ENCODE peak calls at places on chromosomes 4 and X, in eight cellular contexts. One of them, this sample, is unnamed.
A peak's percentile ranks its signal among the peaks of the same experiment; 100 is the strongest.

GRCh38 chrX:39528161-39528560 is 569.6 kb downstream of the BCOR start:
- DNase-seq in uterus: no peak
- DNase-seq in pancreas: no peak
- DNase-seq in neuronal stem cell: no peak
- DNase-seq in thyroid gland: no peak
- DNase-seq in OCI-LY7: no peak
- DNase-seq in left ventricle myocardium inferior: no peak
- DNase-seq in HCT116: no peak
- DNase-seq in this sample: no peak

GRCh38 chr4:123050014-123050413 is 127.6 kb upstream of the NUDT6 start:
- DNase-seq in thyroid gland: no peak
- DNase-seq in neuronal stem cell: no peak
- DNase-seq in OCI-LY7: no peak
- DNase-seq in HCT116: no peak
- DNase-seq in pancreas: no peak
- DNase-seq in uterus: no peak
- DNase-seq in left ventricle myocardium inferior: no peak
- DNase-seq in this sample: no peak

GRCh38 chr4:17866790-17867189 is 56.0 kb downstream of the NCAPG start:
- DNase-seq in left ventricle myocardium inferior: no peak
- DNase-seq in uterus: no peak
- DNase-seq in OCI-LY7: no peak
- DNase-seq in HCT116: no peak
- DNase-seq in pancreas: no peak
- DNase-seq in neuronal stem cell: no peak
- DNase-seq in thyroid gland: no peak
- DNase-seq in this sample: no peak

GRCh38 chrX:154357205-154357604 is 17.2 kb downstream of the FLNA start:
- DNase-seq in thyroid gland: no peak
- DNase-seq in pancreas: no peak
- DNase-seq in neuronal stem cell: no peak
- DNase-seq in uterus: no peak
- DNase-seq in HCT116: no peak
- DNase-seq in OCI-LY7: no peak
- DNase-seq in left ventricle myocardium inferior: no peak
- DNase-seq in this sample: no peak

GRCh38 chr4:71020611-71021010 is 27.2 kb downstream of the DCK start:
- DNase-seq in thyroid gland: peak; percentile 11
- DNase-seq in uterus: no peak
- DNase-seq in neuronal stem cell: no peak
- DNase-seq in HCT116: no peak
- DNase-seq in pancreas: no peak
- DNase-seq in OCI-LY7: no peak
- DNase-seq in left ventricle myocardium inferior: no peak
- DNase-seq in this sample: no peak

GRCh38 chr4:122152699-122153328 is 683 bp downstream of the BLTP1 start:
- DNase-seq in OCI-LY7: peak; percentile 52
- DNase-seq in pancreas: peak; percentile 62
- DNase-seq in thyroid gland: peak; percentile 42
- DNase-seq in HCT116: no peak
- DNase-seq in left ventricle myocardium inferior: peak; percentile 33
- DNase-seq in neuronal stem cell: no peak
- DNase-seq in uterus: peak; percentile 33
- DNase-seq in this sample: peak; percentile 28

GRCh38 chr4:132384709-132385108 is 764.4 kb upstream of the PCDH10 start:
- DNase-seq in uterus: no peak
- DNase-seq in neuronal stem cell: no peak
- DNase-seq in OCI-LY7: no peak
- DNase-seq in HCT116: no peak
- DNase-seq in pancreas: no peak
- DNase-seq in left ventricle myocardium inferior: no peak
- DNase-seq in thyroid gland: no peak
- DNase-seq in this sample: no peak

GRCh38 chrX:758917-759316 is 128.3 kb downstream of the SHOX start:
- DNase-seq in uterus: no peak
- DNase-seq in HCT116: no peak
- DNase-seq in pancreas: no peak
- DNase-seq in left ventricle myocardium inferior: no peak
- DNase-seq in thyroid gland: no peak
- DNase-seq in OCI-LY7: no peak
- DNase-seq in neuronal stem cell: no peak
- DNase-seq in this sample: no peak

GRCh38 chr4:111027526-111027925 is 404.6 kb upstream of the PITX2 start:
- DNase-seq in thyroid gland: no peak
- DNase-seq in OCI-LY7: no peak
- DNase-seq in pancreas: no peak
- DNase-seq in left ventricle myocardium inferior: no peak
- DNase-seq in neuronal stem cell: no peak
- DNase-seq in HCT116: no peak
- DNase-seq in uterus: no peak
- DNase-seq in this sample: no peak

GRCh38 chr4:113411496-113411938 is 350.0 kb downstream of the CAMK2D start:
- DNase-seq in OCI-LY7: no peak
- DNase-seq in pancreas: no peak
- DNase-seq in uterus: no peak
- DNase-seq in neuronal stem cell: no peak
- DNase-seq in thyroid gland: peak; percentile 14
- DNase-seq in left ventricle myocardium inferior: no peak
- DNase-seq in HCT116: no peak
- DNase-seq in this sample: no peak

GRCh38 chrX:39676434-39676833 is 421.3 kb downstream of the BCOR start:
- DNase-seq in pancreas: no peak
- DNase-seq in HCT116: no peak
- DNase-seq in neuronal stem cell: no peak
- DNase-seq in OCI-LY7: no peak
- DNase-seq in uterus: no peak
- DNase-seq in thyroid gland: peak; percentile 4
- DNase-seq in left ventricle myocardium inferior: no peak
- DNase-seq in this sample: no peak

GRCh38 chrX:49071877-49072711 is 1.7 kb downstream of the PRAF2 start:
- DNase-seq in left ventricle myocardium inferior: peak; percentile 72
- DNase-seq in thyroid gland: peak; percentile 91
- DNase-seq in uterus: peak; percentile 84
- DNase-seq in pancreas: no peak
- DNase-seq in neuronal stem cell: no peak
- DNase-seq in OCI-LY7: no peak
- DNase-seq in HCT116: no peak
- DNase-seq in this sample: peak; percentile 82

GRCh38 chr4:88457307-88458090 is 580 bp downstream of the HERC5 start:
- DNase-seq in OCI-LY7: no peak
- DNase-seq in neuronal stem cell: peak; percentile 40
- DNase-seq in thyroid gland: peak; percentile 58
- DNase-seq in uterus: peak; percentile 40
- DNase-seq in pancreas: peak; percentile 80
- DNase-seq in left ventricle myocardium inferior: peak; percentile 52
- DNase-seq in HCT116: peak; percentile 6
- DNase-seq in this sample: peak; percentile 56

GRCh38 chr4:623914-624626 is 1.3 kb upstream of the PDE6B start:
- DNase-seq in left ventricle myocardium inferior: no peak
- DNase-seq in HCT116: no peak
- DNase-seq in OCI-LY7: no peak
- DNase-seq in thyroid gland: no peak
- DNase-seq in neuronal stem cell: no peak
- DNase-seq in uterus: no peak
- DNase-seq in pancreas: no peak
- DNase-seq in this sample: no peak

GRCh38 chrX:2325076-2325784 is 175.5 kb downstream of the DHRSX start:
- DNase-seq in neuronal stem cell: no peak
- DNase-seq in OCI-LY7: no peak
- DNase-seq in uterus: peak; percentile 94
- DNase-seq in thyroid gland: peak; percentile 83
- DNase-seq in pancreas: peak; percentile 69
- DNase-seq in HCT116: no peak
- DNase-seq in left ventricle myocardium inferior: peak; percentile 32
- DNase-seq in this sample: peak; percentile 89

GRCh38 chr4:61772116-61772515 is 572.0 kb downstream of the ADGRL3 start:
- DNase-seq in HCT116: no peak
- DNase-seq in thyroid gland: no peak
- DNase-seq in uterus: no peak
- DNase-seq in neuronal stem cell: no peak
- DNase-seq in left ventricle myocardium inferior: no peak
- DNase-seq in OCI-LY7: no peak
- DNase-seq in pancreas: no peak
- DNase-seq in this sample: no peak

GRCh38 chr4:100169796-100170485 is 20.3 kb downstream of the DDIT4L start:
- DNase-seq in uterus: no peak
- DNase-seq in left ventricle myocardium inferior: no peak
- DNase-seq in HCT116: no peak
- DNase-seq in OCI-LY7: no peak
- DNase-seq in thyroid gland: no peak
- DNase-seq in pancreas: no peak
- DNase-seq in neuronal stem cell: no peak
- DNase-seq in this sample: no peak

GRCh38 chr4:32462944-32463343 is 1742.8 kb downstream of the PCDH7 start:
- DNase-seq in pancreas: no peak
- DNase-seq in thyroid gland: no peak
- DNase-seq in HCT116: peak; percentile 27
- DNase-seq in left ventricle myocardium inferior: no peak
- DNase-seq in OCI-LY7: peak; percentile 52
- DNase-seq in neuronal stem cell: no peak
- DNase-seq in uterus: no peak
- DNase-seq in this sample: no peak

GRCh38 chr4:117324851-117325491 is 239.6 kb upstream of the TRAM1L1 start:
- DNase-seq in neuronal stem cell: no peak
- DNase-seq in left ventricle myocardium inferior: no peak
- DNase-seq in pancreas: no peak
- DNase-seq in OCI-LY7: no peak
- DNase-seq in thyroid gland: no peak
- DNase-seq in uterus: no peak
- DNase-seq in HCT116: peak; percentile 49
- DNase-seq in this sample: no peak

GRCh38 chrX:108494416-108495095 is 54.9 kb downstream of the COL4A5 start:
- DNase-seq in pancreas: no peak
- DNase-seq in HCT116: no peak
- DNase-seq in left ventricle myocardium inferior: no peak
- DNase-seq in thyroid gland: no peak
- DNase-seq in OCI-LY7: no peak
- DNase-seq in uterus: no peak
- DNase-seq in neuronal stem cell: no peak
- DNase-seq in this sample: no peak

GRCh38 chrX:66638591-66639500 is at the start of gene EDA2R:
- DNase-seq in HCT116: no peak
- DNase-seq in thyroid gland: peak; percentile 74
- DNase-seq in neuronal stem cell: peak; percentile 71
- DNase-seq in uterus: peak; percentile 51
- DNase-seq in pancreas: peak; percentile 51
- DNase-seq in left ventricle myocardium inferior: no peak
- DNase-seq in OCI-LY7: peak; percentile 81
- DNase-seq in this sample: peak; percentile 17

GRCh38 chr4:180932365-180933001 is 1310.7 kb upstream of the TENM3 start:
- DNase-seq in left ventricle myocardium inferior: no peak
- DNase-seq in uterus: no peak
- DNase-seq in neuronal stem cell: no peak
- DNase-seq in HCT116: no peak
- DNase-seq in pancreas: no peak
- DNase-seq in thyroid gland: no peak
- DNase-seq in OCI-LY7: peak; percentile 21
- DNase-seq in this sample: no peak

GRCh38 chr4:138329506-138330070 is 87.4 kb upstream of the SLC7A11 start:
- DNase-seq in HCT116: no peak
- DNase-seq in neuronal stem cell: no peak
- DNase-seq in uterus: no peak
- DNase-seq in left ventricle myocardium inferior: no peak
- DNase-seq in pancreas: no peak
- DNase-seq in thyroid gland: no peak
- DNase-seq in OCI-LY7: no peak
- DNase-seq in this sample: no peak

GRCh38 chr4:138330531-138330930 is 88.4 kb upstream of the SLC7A11 start:
- DNase-seq in neuronal stem cell: no peak
- DNase-seq in thyroid gland: no peak
- DNase-seq in left ventricle myocardium inferior: no peak
- DNase-seq in HCT116: no peak
- DNase-seq in pancreas: no peak
- DNase-seq in uterus: no peak
- DNase-seq in OCI-LY7: no peak
- DNase-seq in this sample: no peak

GRCh38 chr4:138327334-138327733 is 85.2 kb upstream of the SLC7A11 start:
- DNase-seq in neuronal stem cell: no peak
- DNase-seq in OCI-LY7: no peak
- DNase-seq in HCT116: no peak
- DNase-seq in thyroid gland: no peak
- DNase-seq in uterus: no peak
- DNase-seq in left ventricle myocardium inferior: no peak
- DNase-seq in pancreas: no peak
- DNase-seq in this sample: no peak
- H3K27ac ChIP-seq in neuronal stem cell: no peak overlapping the region
- H3K27ac ChIP-seq in OCI-LY7: no peak overlapping the region
- H3K27ac ChIP-seq in HCT116: no peak overlapping the region
- H3K27ac ChIP-seq in thyroid gland: no peak overlapping the region
- H3K27ac ChIP-seq in uterus: no peak overlapping the region
- H3K27ac ChIP-seq in left ventricle myocardium inferior: no peak overlapping the region
- H3K27ac ChIP-seq in pancreas: no peak overlapping the region
- H3K27ac ChIP-seq in this sample: no peak overlapping the region

GRCh38 chr4:94690851-94691254 is 66.9 kb upstream of the BMPR1B start:
- DNase-seq in thyroid gland: no peak
- DNase-seq in HCT116: no peak
- DNase-seq in pancreas: no peak
- DNase-seq in uterus: no peak
- DNase-seq in OCI-LY7: no peak
- DNase-seq in left ventricle myocardium inferior: no peak
- DNase-seq in neuronal stem cell: no peak
- DNase-seq in this sample: no peak
- H3K4me1 ChIP-seq in thyroid gland: no peaks in the 10 kb centered on the region
- H3K4me1 ChIP-seq in HCT116: no peaks in the 10 kb centered on the region
- H3K4me1 ChIP-seq in pancreas: no peaks in the 10 kb centered on the region
- H3K4me1 ChIP-seq in uterus: no peaks in the 10 kb centered on the region
- H3K4me1 ChIP-seq in OCI-LY7: no peaks in the 10 kb centered on the region
- H3K4me1 ChIP-seq in left ventricle myocardium inferior: no peaks in the 10 kb centered on the region
- H3K4me1 ChIP-seq in neuronal stem cell: no peaks in the 10 kb centered on the region
- H3K4me1 ChIP-seq in this sample: no peaks in the 10 kb centered on the region

DNA sequence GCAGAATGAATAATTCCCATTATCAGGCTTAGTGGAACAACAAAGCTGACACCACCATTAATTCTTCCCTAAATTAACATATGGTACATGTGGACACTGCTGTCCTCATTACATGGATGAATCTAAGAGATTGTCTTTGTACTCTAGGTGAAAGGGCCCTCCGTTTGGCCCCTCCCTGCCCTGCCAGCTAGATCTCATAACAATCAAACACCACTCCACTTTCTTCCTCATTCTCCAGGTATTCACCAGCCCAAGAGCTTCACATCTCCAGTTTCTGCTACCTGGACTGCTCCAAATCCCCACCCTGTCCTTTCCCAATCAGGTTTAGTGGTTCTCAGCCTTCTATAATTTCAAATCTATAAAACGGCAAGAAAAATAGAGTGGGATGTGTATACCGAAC is 3.8 kb downstream of the HSD17B11 start:
- DNase-seq in HCT116: no peak
- DNase-seq in uterus: no peak
- DNase-seq in OCI-LY7: no peak
- DNase-seq in thyroid gland: no peak
- DNase-seq in pancreas: no peak
- DNase-seq in left ventricle myocardium inferior: no peak
- DNase-seq in neuronal stem cell: no peak
- DNase-seq in this sample: no peak
- H3K27ac ChIP-seq in HCT116: no peak overlapping the region
- H3K27ac ChIP-seq in uterus: no peak overlapping the region
- H3K27ac ChIP-seq in OCI-LY7: no peak overlapping the region
- H3K27ac ChIP-seq in thyroid gland: no peak overlapping the region
- H3K27ac ChIP-seq in pancreas: no peak overlapping the region
- H3K27ac ChIP-seq in left ventricle myocardium inferior: no peak overlapping the region
- H3K27ac ChIP-seq in neuronal stem cell: no peak overlapping the region
- H3K27ac ChIP-seq in this sample: no peak overlapping the region

GRCh38 chr4:40225497-40225896 is 28.7 kb downstream of the RHOH start:
- DNase-seq in OCI-LY7: no peak
- DNase-seq in thyroid gland: no peak
- DNase-seq in neuronal stem cell: no peak
- DNase-seq in pancreas: no peak
- DNase-seq in HCT116: no peak
- DNase-seq in uterus: no peak
- DNase-seq in left ventricle myocardium inferior: no peak
- DNase-seq in this sample: no peak
- H3K4me1 ChIP-seq in OCI-LY7: peaks cover 36% of the 10 kb centered on the region
- H3K4me1 ChIP-seq in thyroid gland: no peaks in the 10 kb centered on the region
- H3K4me1 ChIP-seq in neuronal stem cell: no peaks in the 10 kb centered on the region
- H3K4me1 ChIP-seq in pancreas: no peaks in the 10 kb centered on the region
- H3K4me1 ChIP-seq in HCT116: no peaks in the 10 kb centered on the region
- H3K4me1 ChIP-seq in uterus: no peaks in the 10 kb centered on the region
- H3K4me1 ChIP-seq in left ventricle myocardium inferior: no peaks in the 10 kb centered on the region
- H3K4me1 ChIP-seq in this sample: no peaks in the 10 kb centered on the region